ENCODE peak calls at places on chromosomes 2 and 18, in eight cellular contexts. One of them, this sample, is unnamed.

GRCh38 chr2:214127178-214127970 is 283.5 kb upstream of the VWC2L start:
- DNase-seq in hypothalamus: no peak
- DNase-seq in GM12892: no peak
- DNase-seq in adrenal gland: no peak
- DNase-seq in tibial artery: peak; percentile 77
- DNase-seq in anterior cingulate cortex: no peak
- DNase-seq in NCI-H510A treated with DMSO at 0.1 percent for 48 hours: no peak
- DNase-seq in stimulated activated CD4-positive, alpha-beta T cell treated with anti-CD3 and anti-CD28 coated beads, Interleukin-1b, Interleukin-23, amount 100 ng/mL, for 4 hours: no peak
- DNase-seq in this sample: peak; percentile 46

GRCh38 chr2:191635333-191636234 is 42.4 kb upstream of the NABP1 start:
- DNase-seq in tibial artery: no peak
- DNase-seq in adrenal gland: no peak
- DNase-seq in GM12892: no peak
- DNase-seq in stimulated activated CD4-positive, alpha-beta T cell treated with anti-CD3 and anti-CD28 coated beads, Interleukin-1b, Interleukin-23, amount 100 ng/mL, for 4 hours: no peak
- DNase-seq in NCI-H510A treated with DMSO at 0.1 percent for 48 hours: no peak
- DNase-seq in anterior cingulate cortex: no peak
- DNase-seq in hypothalamus: no peak
- DNase-seq in this sample: peak; percentile 86

GRCh38 chr18:59990121-59990818 is 90.5 kb downstream of the PMAIP1 start:
- DNase-seq in adrenal gland: no peak
- DNase-seq in anterior cingulate cortex: no peak
- DNase-seq in stimulated activated CD4-positive, alpha-beta T cell treated with anti-CD3 and anti-CD28 coated beads, Interleukin-1b, Interleukin-23, amount 100 ng/mL, for 4 hours: no peak
- DNase-seq in NCI-H510A treated with DMSO at 0.1 percent for 48 hours: no peak
- DNase-seq in GM12892: no peak
- DNase-seq in hypothalamus: no peak
- DNase-seq in tibial artery: no peak
- DNase-seq in this sample: peak; percentile 6

GRCh38 chr2:215982465-215982875 is 30.9 kb downstream of the MREG start:
- DNase-seq in tibial artery: no peak
- DNase-seq in NCI-H510A treated with DMSO at 0.1 percent for 48 hours: peak; percentile 82
- DNase-seq in adrenal gland: no peak
- DNase-seq in stimulated activated CD4-positive, alpha-beta T cell treated with anti-CD3 and anti-CD28 coated beads, Interleukin-1b, Interleukin-23, amount 100 ng/mL, for 4 hours: no peak
- DNase-seq in GM12892: no peak
- DNase-seq in hypothalamus: no peak
- DNase-seq in anterior cingulate cortex: no peak
- DNase-seq in this sample: peak; percentile 89

GRCh38 chr2:67997528-67998267 is 65.1 kb downstream of the C1D start:
- DNase-seq in hypothalamus: no peak
- DNase-seq in GM12892: no peak
- DNase-seq in tibial artery: no peak
- DNase-seq in NCI-H510A treated with DMSO at 0.1 percent for 48 hours: no peak
- DNase-seq in adrenal gland: no peak
- DNase-seq in stimulated activated CD4-positive, alpha-beta T cell treated with anti-CD3 and anti-CD28 coated beads, Interleukin-1b, Interleukin-23, amount 100 ng/mL, for 4 hours: no peak
- DNase-seq in anterior cingulate cortex: no peak
- DNase-seq in this sample: peak; percentile 85

GRCh38 chr2:239587836-239588235 is 187.0 kb upstream of the HDAC4 start:
- DNase-seq in stimulated activated CD4-positive, alpha-beta T cell treated with anti-CD3 and anti-CD28 coated beads, Interleukin-1b, Interleukin-23, amount 100 ng/mL, for 4 hours: no peak
- DNase-seq in anterior cingulate cortex: no peak
- DNase-seq in hypothalamus: no peak
- DNase-seq in tibial artery: no peak
- DNase-seq in NCI-H510A treated with DMSO at 0.1 percent for 48 hours: no peak
- DNase-seq in GM12892: no peak
- DNase-seq in adrenal gland: no peak
- DNase-seq in this sample: no peak

GRCh38 chr2:26559556-26559955 is 81.6 kb downstream of the CIB4 start:
- DNase-seq in anterior cingulate cortex: no peak
- DNase-seq in adrenal gland: no peak
- DNase-seq in GM12892: no peak
- DNase-seq in stimulated activated CD4-positive, alpha-beta T cell treated with anti-CD3 and anti-CD28 coated beads, Interleukin-1b, Interleukin-23, amount 100 ng/mL, for 4 hours: no peak
- DNase-seq in NCI-H510A treated with DMSO at 0.1 percent for 48 hours: no peak
- DNase-seq in hypothalamus: no peak
- DNase-seq in tibial artery: peak; percentile 41
- DNase-seq in this sample: no peak

GRCh38 chr2:129847043-129847442 is 132.4 kb upstream of the RAB6C start:
- DNase-seq in adrenal gland: no peak
- DNase-seq in anterior cingulate cortex: no peak
- DNase-seq in stimulated activated CD4-positive, alpha-beta T cell treated with anti-CD3 and anti-CD28 coated beads, Interleukin-1b, Interleukin-23, amount 100 ng/mL, for 4 hours: no peak
- DNase-seq in NCI-H510A treated with DMSO at 0.1 percent for 48 hours: no peak
- DNase-seq in tibial artery: no peak
- DNase-seq in GM12892: no peak
- DNase-seq in hypothalamus: no peak
- DNase-seq in this sample: no peak

GRCh38 chr2:45274190-45274926 is 265.1 kb upstream of the SIX2 start:
- DNase-seq in GM12892: no peak
- DNase-seq in tibial artery: no peak
- DNase-seq in adrenal gland: no peak
- DNase-seq in hypothalamus: no peak
- DNase-seq in anterior cingulate cortex: peak; percentile 2
- DNase-seq in stimulated activated CD4-positive, alpha-beta T cell treated with anti-CD3 and anti-CD28 coated beads, Interleukin-1b, Interleukin-23, amount 100 ng/mL, for 4 hours: no peak
- DNase-seq in NCI-H510A treated with DMSO at 0.1 percent for 48 hours: peak; percentile 88
- DNase-seq in this sample: no peak

GRCh38 chr2:222307138-222307756 is 8.4 kb upstream of the PAX3 start:
- DNase-seq in GM12892: no peak
- DNase-seq in tibial artery: no peak
- DNase-seq in adrenal gland: no peak
- DNase-seq in anterior cingulate cortex: no peak
- DNase-seq in hypothalamus: no peak
- DNase-seq in stimulated activated CD4-positive, alpha-beta T cell treated with anti-CD3 and anti-CD28 coated beads, Interleukin-1b, Interleukin-23, amount 100 ng/mL, for 4 hours: no peak
- DNase-seq in NCI-H510A treated with DMSO at 0.1 percent for 48 hours: no peak
- DNase-seq in this sample: no peak

GRCh38 chr18:9994701-9995100 is 80.9 kb downstream of the VAPA start:
- DNase-seq in adrenal gland: no peak
- DNase-seq in NCI-H510A treated with DMSO at 0.1 percent for 48 hours: no peak
- DNase-seq in GM12892: no peak
- DNase-seq in hypothalamus: no peak
- DNase-seq in stimulated activated CD4-positive, alpha-beta T cell treated with anti-CD3 and anti-CD28 coated beads, Interleukin-1b, Interleukin-23, amount 100 ng/mL, for 4 hours: no peak
- DNase-seq in anterior cingulate cortex: no peak
- DNase-seq in tibial artery: no peak
- DNase-seq in this sample: no peak

GRCh38 chr2:73925853-73926492 is 707 bp upstream of the DGUOK start:
- DNase-seq in stimulated activated CD4-positive, alpha-beta T cell treated with anti-CD3 and anti-CD28 coated beads, Interleukin-1b, Interleukin-23, amount 100 ng/mL, for 4 hours: no peak
- DNase-seq in adrenal gland: no peak
- DNase-seq in tibial artery: no peak
- DNase-seq in NCI-H510A treated with DMSO at 0.1 percent for 48 hours: peak; percentile 71
- DNase-seq in hypothalamus: no peak
- DNase-seq in GM12892: no peak
- DNase-seq in anterior cingulate cortex: no peak
- DNase-seq in this sample: no peak

GRCh38 chr2:68031546-68032160 is 31.2 kb downstream of the C1D start:
- DNase-seq in anterior cingulate cortex: no peak
- DNase-seq in GM12892: no peak
- DNase-seq in tibial artery: no peak
- DNase-seq in NCI-H510A treated with DMSO at 0.1 percent for 48 hours: peak; percentile 82
- DNase-seq in hypothalamus: no peak
- DNase-seq in stimulated activated CD4-positive, alpha-beta T cell treated with anti-CD3 and anti-CD28 coated beads, Interleukin-1b, Interleukin-23, amount 100 ng/mL, for 4 hours: no peak
- DNase-seq in adrenal gland: no peak
- DNase-seq in this sample: peak; percentile 72

GRCh38 chr2:131413148-131413747 is 49.3 kb upstream of the RAB6D start:
- DNase-seq in anterior cingulate cortex: no peak
- DNase-seq in GM12892: no peak
- DNase-seq in tibial artery: no peak
- DNase-seq in hypothalamus: no peak
- DNase-seq in NCI-H510A treated with DMSO at 0.1 percent for 48 hours: peak; percentile 65
- DNase-seq in stimulated activated CD4-positive, alpha-beta T cell treated with anti-CD3 and anti-CD28 coated beads, Interleukin-1b, Interleukin-23, amount 100 ng/mL, for 4 hours: no peak
- DNase-seq in adrenal gland: peak; percentile 59
- DNase-seq in this sample: peak; percentile 57

GRCh38 chr2:212109217-212109616 is 429.4 kb downstream of the ERBB4 start:
- DNase-seq in hypothalamus: no peak
- DNase-seq in adrenal gland: no peak
- DNase-seq in tibial artery: no peak
- DNase-seq in stimulated activated CD4-positive, alpha-beta T cell treated with anti-CD3 and anti-CD28 coated beads, Interleukin-1b, Interleukin-23, amount 100 ng/mL, for 4 hours: no peak
- DNase-seq in GM12892: no peak
- DNase-seq in anterior cingulate cortex: no peak
- DNase-seq in NCI-H510A treated with DMSO at 0.1 percent for 48 hours: peak; percentile 21
- DNase-seq in this sample: no peak

GRCh38 chr18:33440011-33440383 is 524 bp downstream of the CCDC178 start:
- DNase-seq in NCI-H510A treated with DMSO at 0.1 percent for 48 hours: peak; percentile 93
- DNase-seq in anterior cingulate cortex: no peak
- DNase-seq in adrenal gland: no peak
- DNase-seq in tibial artery: no peak
- DNase-seq in GM12892: no peak
- DNase-seq in stimulated activated CD4-positive, alpha-beta T cell treated with anti-CD3 and anti-CD28 coated beads, Interleukin-1b, Interleukin-23, amount 100 ng/mL, for 4 hours: no peak
- DNase-seq in hypothalamus: no peak
- DNase-seq in this sample: peak; percentile 1

GRCh38 chr18:48099481-48100167 is 169.2 kb upstream of the SMAD2 start:
- DNase-seq in NCI-H510A treated with DMSO at 0.1 percent for 48 hours: no peak
- DNase-seq in adrenal gland: no peak
- DNase-seq in stimulated activated CD4-positive, alpha-beta T cell treated with anti-CD3 and anti-CD28 coated beads, Interleukin-1b, Interleukin-23, amount 100 ng/mL, for 4 hours: no peak
- DNase-seq in anterior cingulate cortex: no peak
- DNase-seq in GM12892: no peak
- DNase-seq in hypothalamus: no peak
- DNase-seq in tibial artery: no peak
- DNase-seq in this sample: no peak

GRCh38 chr2:160207804-160208661 is 8.0 kb upstream of the ITGB6 start:
- DNase-seq in anterior cingulate cortex: peak; percentile 23
- DNase-seq in stimulated activated CD4-positive, alpha-beta T cell treated with anti-CD3 and anti-CD28 coated beads, Interleukin-1b, Interleukin-23, amount 100 ng/mL, for 4 hours: no peak
- DNase-seq in adrenal gland: peak; percentile 88
- DNase-seq in NCI-H510A treated with DMSO at 0.1 percent for 48 hours: no peak
- DNase-seq in tibial artery: peak; percentile 93
- DNase-seq in hypothalamus: no peak
- DNase-seq in GM12892: no peak
- DNase-seq in this sample: peak; percentile 100

GRCh38 chr2:181985632-181986205 is at the start of gene PPP1R1C:
- DNase-seq in stimulated activated CD4-positive, alpha-beta T cell treated with anti-CD3 and anti-CD28 coated beads, Interleukin-1b, Interleukin-23, amount 100 ng/mL, for 4 hours: no peak
- DNase-seq in tibial artery: no peak
- DNase-seq in anterior cingulate cortex: peak; percentile 24
- DNase-seq in GM12892: no peak
- DNase-seq in hypothalamus: no peak
- DNase-seq in NCI-H510A treated with DMSO at 0.1 percent for 48 hours: no peak
- DNase-seq in adrenal gland: no peak
- DNase-seq in this sample: no peak

GRCh38 chr2:50649626-50650397 is 382.1 kb downstream of the NRXN1 start:
- DNase-seq in adrenal gland: no peak
- DNase-seq in stimulated activated CD4-positive, alpha-beta T cell treated with anti-CD3 and anti-CD28 coated beads, Interleukin-1b, Interleukin-23, amount 100 ng/mL, for 4 hours: no peak
- DNase-seq in NCI-H510A treated with DMSO at 0.1 percent for 48 hours: no peak
- DNase-seq in tibial artery: no peak
- DNase-seq in hypothalamus: no peak
- DNase-seq in GM12892: no peak
- DNase-seq in anterior cingulate cortex: no peak
- DNase-seq in this sample: no peak

GRCh38 chr2:204871246-204871953 is 326.1 kb downstream of the PARD3B start:
- DNase-seq in anterior cingulate cortex: no peak
- DNase-seq in GM12892: no peak
- DNase-seq in NCI-H510A treated with DMSO at 0.1 percent for 48 hours: peak; percentile 30
- DNase-seq in adrenal gland: no peak
- DNase-seq in tibial artery: no peak
- DNase-seq in stimulated activated CD4-positive, alpha-beta T cell treated with anti-CD3 and anti-CD28 coated beads, Interleukin-1b, Interleukin-23, amount 100 ng/mL, for 4 hours: no peak
- DNase-seq in hypothalamus: no peak
- DNase-seq in this sample: peak; percentile 15